ENCODE peak calls at places on chromosomes 7 and 10, in seven cellular contexts. O is AG09309, A is endothelial cell, W is cardiac muscle cell, E is psoas muscle, U is AG10803, Y is astrocyte of the spinal cord. R is an unnamed sample.

GRCh38 chr10:113236998-113237397 is 287.0 kb downstream of the TCF7L2 start:
- DNase-seq in O (no peak), A (no peak), W (no peak), E (no peak), U (no peak), Y (no peak), R (no peak)

GRCh38 chr7:22190736-22191135 is 166.2 kb downstream of the RAPGEF5 start:
- DNase-seq in O (no peak), A (no peak), W (no peak), E (no peak), U (no peak), Y (no peak), R (no peak)

GRCh38 chr10:102112210-102112817 is 7.9 kb downstream of the LDB1 start:
- DNase-seq in O (no peak), A (no peak), W (no peak), E (no peak), U (no peak), Y (no peak), R (no peak)

GRCh38 chr7:90626011-90626410 is 29.9 kb downstream of the CDK14 start:
- DNase-seq in O (no peak), A (no peak), W (no peak), E (no peak), U (peak; percentile 51), Y (peak; percentile 42), R (peak; percentile 47)

GRCh38 chr7:27944626-27945025 is 204.7 kb downstream of the TAX1BP1 start:
- DNase-seq in O (no peak), A (no peak), W (no peak), E (no peak), U (peak; percentile 66), Y (no peak), R (no peak)

GRCh38 chr7:137109966-137110930 is 233.3 kb downstream of the PTN start:
- DNase-seq in O (no peak), A (no peak), W (no peak), E (no peak), U (peak; percentile 29), Y (no peak), R (peak; percentile 70)

GRCh38 chr10:113026679-113027078 is 76.6 kb downstream of the TCF7L2 start:
- DNase-seq in O (peak; percentile 83), A (no peak), W (no peak), E (no peak), U (peak; percentile 92), Y (peak; percentile 91), R (no peak)

GRCh38 chr7:135704074-135704473 is 23.9 kb downstream of the SLC13A4 start:
- DNase-seq in O (no peak), A (no peak), W (no peak), E (no peak), U (no peak), Y (no peak), R (no peak)

GRCh38 chr10:115093286-115093775 is at the start of gene ATRNL1:
- DNase-seq in O (no peak), A (peak; percentile 55), W (peak; percentile 74), E (peak; percentile 51), U (no peak), Y (peak; percentile 22), R (no peak)

GRCh38 chr10:69089638-69090599 is 2.0 kb downstream of the SRGN start:
- DNase-seq in O (no peak), A (no peak), W (no peak), E (no peak), U (no peak), Y (peak; percentile 37), R (no peak)

GRCh38 chr10:16449454-16449853 is 12.6 kb downstream of the PTER start:
- DNase-seq in O (no peak), A (no peak), W (no peak), E (no peak), U (no peak), Y (no peak), R (no peak)

GRCh38 chr7:151023211-151023610 is 1.1 kb downstream of the ATG9B start:
- DNase-seq in O (no peak), A (no peak), W (no peak), E (no peak), U (no peak), Y (no peak), R (no peak)

GRCh38 chr10:28763471-28763870 is 86.2 kb downstream of the BAMBI start:
- DNase-seq in O (no peak), A (no peak), W (no peak), E (no peak), U (no peak), Y (no peak), R (no peak)

GRCh38 chr7:152054377-152055230 is 29.1 kb downstream of the GALNT11 start:
- DNase-seq in O (peak; percentile 55), A (no peak), W (peak; percentile 18), E (peak; percentile 67), U (peak; percentile 80), Y (peak; percentile 70), R (peak; percentile 38)

GRCh38 chr10:12194752-12195271 is 879 bp downstream of the NUDT5 start:
- DNase-seq in O (no peak), A (peak; percentile 17), W (peak; percentile 14), E (peak; percentile 78), U (peak; percentile 37), Y (no peak), R (peak; percentile 23)

DNA sequence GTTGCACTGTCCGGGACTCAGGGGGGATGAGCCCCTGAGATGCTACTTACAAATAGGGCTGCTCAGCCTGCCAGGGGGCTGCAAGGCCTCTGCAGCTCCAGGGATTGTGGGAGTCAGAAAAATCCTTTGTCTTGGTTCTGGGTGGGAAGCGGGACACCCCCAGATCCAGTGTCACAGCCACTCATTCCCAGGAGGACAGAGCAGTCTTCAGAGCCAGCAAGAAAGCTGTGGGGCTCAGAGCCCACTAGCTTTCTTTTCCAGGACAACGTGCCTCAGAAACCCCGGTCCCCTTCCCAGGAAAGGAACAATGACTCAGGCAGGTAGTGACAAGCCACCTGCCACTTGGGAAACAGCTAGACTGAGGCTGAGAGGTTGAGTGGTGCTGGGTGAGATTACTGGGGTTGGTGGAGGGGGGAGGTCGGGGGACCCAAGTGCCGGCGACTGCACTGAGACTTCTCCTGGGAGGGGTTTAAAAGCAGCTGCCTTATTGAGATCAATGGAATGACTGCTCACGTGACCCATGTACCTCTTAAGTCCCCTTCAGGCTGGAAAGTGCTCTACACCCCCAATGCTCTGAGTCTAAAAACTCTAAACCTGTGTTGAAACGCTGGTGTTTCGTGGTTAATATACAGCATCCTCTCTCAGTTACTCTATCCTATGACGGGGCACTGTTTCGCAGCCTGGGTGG is 123.6 kb downstream of the UBE2H start:
- DNase-seq in O (no peak), A (no peak), W (peak; percentile 56), E (no peak), U (peak; percentile 13), Y (no peak), R (peak; percentile 70)
- TF ChIP-seq CTCF in O (no peak), A (no peak), W (no peak), E (no peak), U (no peak), Y (no peak), R (no peak)

GRCh38 chr10:79376078-79376628 is 28.9 kb downstream of the PPIF start:
- DNase-seq in O (no peak), A (no peak), W (no peak), E (peak; percentile 36), U (no peak), Y (no peak), R (no peak)

GRCh38 chr10:79372871-79373270 is 25.6 kb downstream of the PPIF start:
- DNase-seq in O (no peak), A (no peak), W (no peak), E (peak; percentile 32), U (no peak), Y (no peak), R (no peak)

GRCh38 chr10:79376751-79377556 is 29.7 kb downstream of the PPIF start:
- DNase-seq in O (no peak), A (no peak), W (no peak), E (peak; percentile 38), U (no peak), Y (no peak), R (no peak)

GRCh38 chr10:79375321-79376077 is 28.2 kb downstream of the PPIF start:
- DNase-seq in O (no peak), A (no peak), W (peak; percentile 19), E (peak; percentile 46), U (peak; percentile 42), Y (peak; percentile 66), R (peak; percentile 20)

GRCh38 chr10:79374312-79375191 is 27.3 kb downstream of the PPIF start:
- DNase-seq in O (no peak), A (peak; percentile 89), W (peak; percentile 84), E (peak; percentile 90), U (peak; percentile 68), Y (peak; percentile 59), R (peak; percentile 58)
- TF ChIP-seq CTCF in O (peak; percentile 96), A (peak; percentile 99), W (peak; percentile 96), E (peak; percentile 99), U (peak; percentile 95), Y (peak; percentile 92), R (peak; percentile 94)

GRCh38 chr7:31047282-31047681 is 4.8 kb upstream of the ADCYAP1R1 start:
- DNase-seq in O (no peak), A (no peak), W (no peak), E (no peak), U (no peak), Y (no peak), R (no peak)

GRCh38 chr7:31046723-31047122 is 5.4 kb upstream of the ADCYAP1R1 start:
- DNase-seq in O (no peak), A (no peak), W (no peak), E (no peak), U (no peak), Y (no peak), R (no peak)

GRCh38 chr7:31051598-31052503 is at the start of gene ADCYAP1R1:
- DNase-seq in O (no peak), A (peak; percentile 51), W (peak; percentile 63), E (peak; percentile 68), U (no peak), Y (no peak), R (no peak)

GRCh38 chr7:31047747-31048146 is 4.4 kb upstream of the ADCYAP1R1 start:
- DNase-seq in O (no peak), A (no peak), W (no peak), E (no peak), U (no peak), Y (no peak), R (no peak)

DNA sequence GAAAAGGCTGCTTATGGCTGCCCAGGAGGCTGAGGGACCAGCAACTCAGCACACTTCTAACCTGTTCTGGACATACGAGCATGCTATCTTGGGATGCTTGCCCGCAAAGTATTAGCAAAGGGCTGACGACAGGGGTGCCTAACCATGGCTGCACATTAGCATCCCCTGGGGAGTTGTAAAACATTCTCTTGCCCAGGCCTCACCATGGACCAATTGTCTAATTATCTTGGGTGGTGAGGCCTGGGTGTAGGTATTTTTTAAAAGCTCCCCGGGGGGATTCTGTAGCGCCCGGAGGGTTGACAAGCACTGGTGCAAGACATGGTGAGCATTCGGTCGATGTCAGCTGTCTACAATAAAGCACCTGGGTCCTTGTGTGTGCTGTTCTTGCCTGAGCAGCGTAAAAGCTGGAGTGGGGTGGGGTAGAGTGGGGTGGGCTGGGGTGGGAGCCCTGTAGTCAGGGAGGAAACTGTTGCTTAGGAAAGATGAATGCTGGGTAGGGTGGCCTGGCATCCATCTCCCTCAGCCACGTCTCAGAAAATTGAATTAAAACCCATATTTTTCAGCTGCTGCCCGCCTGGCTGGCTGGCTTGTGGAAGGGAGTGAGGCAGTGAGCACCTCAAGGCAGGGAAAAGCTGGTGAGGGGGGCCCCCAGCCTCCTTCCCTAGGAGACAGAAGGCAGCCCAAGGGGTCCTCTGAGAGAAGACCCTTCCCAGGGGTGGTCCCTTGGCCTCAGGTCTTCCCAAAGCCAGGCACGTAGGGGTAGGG is 2.9 kb upstream of the ADCYAP1R1 start:
- DNase-seq in O (no peak), A (no peak), W (no peak), E (no peak), U (no peak), Y (no peak), R (no peak)
- TF ChIP-seq CTCF in O (no peak), A (no peak), W (no peak), E (no peak), U (no peak), Y (no peak), R (no peak)

GRCh38 chr7:143321734-143322133 is 5.8 kb downstream of the CLCN1 start:
- DNase-seq in O (no peak), A (no peak), W (no peak), E (no peak), U (no peak), Y (no peak), R (no peak)
- TF ChIP-seq CTCF in O (peak; percentile 21), A (no peak), W (peak; percentile 9), E (no peak), U (peak; percentile 20), Y (peak; percentile 8), R (peak; percentile 52)

R was measured in bronchial epithelial cell.